ENCODE peak calls at places on chromosome 20, in six cellular contexts. G, X, H, F, R and Z are unnamed samples.
A peak's percentile ranks its signal among the peaks of the same experiment; 100 is the strongest.

GRCh38 chr20:25320035-25320800 is 70.4 kb downstream of the ABHD12 start:
- DNase-seq in X (no peak), H (no peak), F (no peak), R (no peak), G (no peak), Z (no peak)

GRCh38 chr20:62875419-62876355 is 14.1 kb upstream of the TCFL5 start:
- DNase-seq in G (peak; percentile 77), H (no peak), R (peak; percentile 89), F (peak; percentile 95), X (peak; percentile 87), Z (peak; percentile 71)

GRCh38 chr20:23226612-23227265 is 123.9 kb upstream of the NXT1 start:
- DNase-seq in H (no peak), F (no peak), G (no peak), X (no peak), R (no peak), Z (no peak)

GRCh38 chr20:2421247-2421646 is 40.5 kb downstream of the TGM6 start:
- DNase-seq in G (no peak), X (peak; percentile 6), H (no peak), R (no peak), F (no peak), Z (no peak)

GRCh38 chr20:62220666-62221568 is 839 bp upstream of the HRH3 start:
- DNase-seq in X (no peak), H (no peak), F (peak; percentile 49), R (no peak), G (no peak), Z (no peak)

GRCh38 chr20:6993526-6993925 is 226.0 kb downstream of the BMP2 start:
- DNase-seq in X (no peak), F (no peak), R (no peak), G (no peak), H (no peak), Z (no peak)

GRCh38 chr20:9867196-9867980 is 28.5 kb upstream of the PAK5 start:
- DNase-seq in X (no peak), G (no peak), F (no peak), H (no peak), R (no peak), Z (no peak)

GRCh38 chr20:56957737-56958553 is 308.5 kb downstream of the BMP7 start:
- DNase-seq in X (no peak), F (no peak), G (no peak), R (no peak), H (no peak), Z (peak; percentile 78)

GRCh38 chr20:60210779-60211617 is 252.8 kb downstream of the CDH26 start:
- DNase-seq in X (peak; percentile 67), F (peak; percentile 78), H (peak; percentile 25), R (peak; percentile 70), G (peak; percentile 43), Z (peak; percentile 84)

GRCh38 chr20:6908673-6909072 is 141.2 kb downstream of the BMP2 start:
- DNase-seq in R (no peak), G (no peak), H (no peak), X (no peak), F (peak; percentile 62), Z (no peak)

GRCh38 chr20:63059684-63060056 is 52.9 kb upstream of the BHLHE23 start:
- DNase-seq in X (no peak), G (no peak), H (no peak), R (peak; percentile 45), F (peak; percentile 18), Z (no peak)

GRCh38 chr20:49690899-49691620 is 22.6 kb downstream of the B4GALT5 start:
- DNase-seq in H (no peak), G (no peak), R (no peak), X (peak; percentile 71), F (no peak), Z (no peak)

GRCh38 chr20:32037929-32038328 is 14.1 kb upstream of the HCK start:
- DNase-seq in X (peak; percentile 72), H (no peak), G (peak; percentile 42), F (no peak), R (no peak), Z (no peak)

GRCh38 chr20:57932227-57932864 is 222.5 kb upstream of the PMEPA1 start:
- DNase-seq in R (no peak), F (no peak), X (no peak), G (no peak), H (no peak), Z (no peak)

GRCh38 chr20:23782366-23782983 is 31.7 kb upstream of the CST1 start:
- DNase-seq in F (peak; percentile 73), R (no peak), G (no peak), X (peak; percentile 25), H (no peak), Z (peak; percentile 29)

GRCh38 chr20:19901226-19901625 is 115.9 kb upstream of the NAA20 start:
- DNase-seq in H (no peak), F (no peak), X (no peak), R (peak; percentile 52), G (no peak), Z (no peak)

GRCh38 chr20:24102749-24103148 is 114.2 kb upstream of the GGTLC1 start:
- DNase-seq in F (no peak), X (peak; percentile 46), G (no peak), R (no peak), H (no peak), Z (no peak)

GRCh38 chr20:5056801-5057599 is 55.7 kb upstream of the SLC23A2 start:
- DNase-seq in G (peak; percentile 36), R (no peak), F (peak; percentile 61), X (peak; percentile 31), H (peak; percentile 27), Z (no peak)
- TF ChIP-seq CTCF in G (peak; percentile 78), R (no peak), F (peak; percentile 70), X (peak; percentile 47), H (peak; percentile 59), Z (no peak)

GRCh38 chr20:34710861-34711574 is 6.9 kb downstream of the TP53INP2 start:
- DNase-seq in G (no peak), H (no peak), R (no peak), F (no peak), X (no peak), Z (no peak)

GRCh38 chr20:34710568-34710839 is 6.4 kb downstream of the TP53INP2 start:
- DNase-seq in R (no peak), F (no peak), X (no peak), H (no peak), G (no peak), Z (no peak)

GRCh38 chr20:34709044-34709835 is 5.1 kb downstream of the TP53INP2 start:
- DNase-seq in F (peak; percentile 85), G (peak; percentile 88), H (peak; percentile 91), R (peak; percentile 91), X (peak; percentile 52), Z (peak; percentile 88)

GRCh38 chr20:34708621-34709043 is 4.5 kb downstream of the TP53INP2 start:
- DNase-seq in R (no peak), H (no peak), F (peak; percentile 64), G (peak; percentile 9), X (peak; percentile 23), Z (peak; percentile 62)

DNA sequence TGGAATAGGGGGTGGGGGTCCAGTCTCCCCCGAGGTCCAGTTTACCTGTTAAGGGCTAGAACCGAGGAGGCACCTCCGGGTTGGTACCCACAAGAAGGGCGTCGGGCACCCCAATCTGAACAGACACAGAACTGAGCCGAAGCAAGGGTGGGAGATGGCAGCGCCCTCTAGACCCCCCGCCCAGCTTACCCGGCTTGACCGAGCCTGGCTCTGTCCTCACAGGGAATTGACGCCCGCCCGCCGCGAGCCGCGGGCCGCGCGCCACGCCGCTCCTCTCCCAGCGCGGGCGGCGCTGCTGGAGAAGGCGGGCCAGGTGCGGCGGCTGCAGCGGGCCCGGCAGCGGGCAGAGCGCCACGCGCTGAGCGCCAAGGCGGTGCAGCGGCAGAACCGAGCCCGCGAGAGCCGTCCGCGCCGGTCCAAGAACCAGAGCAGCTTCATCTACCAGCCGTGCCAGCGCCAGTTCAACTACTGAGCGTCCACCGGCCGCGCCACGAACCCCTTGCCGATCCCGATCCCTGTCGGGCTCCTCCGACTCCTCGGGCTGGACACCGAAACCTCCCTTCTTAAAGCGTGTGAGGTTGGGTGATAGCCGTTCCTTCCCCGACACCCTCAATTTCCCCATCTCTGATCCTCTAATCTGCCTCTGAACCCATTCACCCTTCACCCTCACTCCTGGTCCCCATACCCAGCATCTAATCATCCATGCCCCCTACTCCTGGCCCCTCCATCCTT is 5.9 kb downstream of the TP53INP2 start:
- DNase-seq in R (no peak), H (no peak), X (peak; percentile 44), G (peak; percentile 14), F (peak; percentile 76), Z (peak; percentile 79)
- TF ChIP-seq CTCF in R (no peak), H (peak; percentile 29), X (no peak), G (peak; percentile 32), F (peak; percentile 58), Z (no peak)

DNA sequence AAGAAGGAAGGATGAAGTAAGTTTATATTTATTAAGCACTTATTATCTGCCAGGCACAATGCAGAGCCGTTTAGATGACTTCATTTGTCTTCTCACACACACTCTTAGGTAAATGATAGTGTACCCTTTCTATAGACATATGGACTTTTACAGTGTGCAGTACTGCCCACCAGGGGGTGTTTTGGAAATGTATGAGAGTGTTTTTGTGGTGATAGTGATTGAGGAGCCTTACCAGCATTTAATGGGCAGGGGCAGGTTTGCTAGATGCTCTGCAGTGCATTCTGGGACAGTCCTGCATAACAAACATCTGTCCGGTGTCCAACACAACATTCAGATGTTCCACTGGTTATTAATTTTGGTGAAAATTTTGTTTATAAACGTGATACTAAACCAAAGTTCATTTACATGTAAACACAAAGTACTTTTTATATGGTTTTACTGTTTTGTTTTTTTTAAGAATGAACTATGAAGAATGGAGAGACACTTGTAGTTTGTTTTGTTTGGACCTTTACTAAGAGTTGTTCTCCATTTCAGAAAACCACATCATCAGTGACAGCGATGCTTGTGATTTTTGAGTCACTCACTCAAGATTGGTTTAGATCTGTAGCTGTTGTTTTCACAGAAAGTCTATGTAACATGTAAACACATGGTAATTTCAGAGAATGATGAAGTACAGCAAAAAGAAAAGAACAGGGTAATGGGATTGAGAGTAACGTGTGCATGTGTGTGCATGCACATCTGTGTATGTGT is 19.9 kb downstream of the KCNS1 start:
- DNase-seq in G (no peak), F (no peak), R (no peak), X (no peak), H (no peak), Z (no peak)
- TF ChIP-seq CTCF in G (peak; percentile 80), F (peak; percentile 23), R (no peak), X (peak; percentile 54), H (peak; percentile 46), Z (peak; percentile 21)

GRCh38 chr20:53950031-53950430 is 120.4 kb downstream of the BCAS1 start:
- DNase-seq in H (no peak), X (peak; percentile 32), R (no peak), F (no peak), G (no peak), Z (no peak)
- TF ChIP-seq CTCF in H (no peak), X (no peak), R (no peak), F (no peak), G (no peak), Z (no peak)

GRCh38 chr20:59010321-59010994 is 3.4 kb upstream of the CTSZ start:
- DNase-seq in R (no peak), X (no peak), G (no peak), H (no peak), F (no peak), Z (no peak)
- TF ChIP-seq CTCF in R (no peak), X (no peak), G (no peak), H (no peak), F (no peak), Z (no peak)

DNA sequence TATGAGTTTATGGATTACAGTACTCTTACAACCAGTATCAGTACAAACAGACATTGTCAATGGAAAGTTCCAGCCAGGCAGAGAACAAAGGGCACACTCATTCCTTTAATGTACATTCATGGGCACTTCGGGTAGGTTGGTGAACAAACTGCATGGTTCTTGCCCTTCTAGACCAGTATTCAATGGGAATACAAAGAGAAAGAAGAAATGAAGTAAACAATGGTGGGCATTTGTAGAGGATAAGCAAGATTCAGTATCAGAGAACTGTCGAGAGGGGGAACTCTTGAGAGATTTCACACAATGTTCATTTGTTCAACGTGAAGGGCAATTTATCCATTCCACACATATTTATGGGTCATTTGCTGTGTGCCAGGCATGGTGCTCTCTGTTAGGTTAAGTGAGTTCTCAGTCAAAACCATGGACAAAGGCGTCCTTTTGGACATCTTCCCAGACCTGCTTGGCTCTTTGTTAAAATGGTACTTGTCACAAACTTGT is 714.8 kb downstream of the DHX35 start:
- DNase-seq in G (no peak), R (no peak), X (no peak), F (no peak), H (no peak), Z (no peak)
- TF ChIP-seq CTCF in G (no peak), R (no peak), X (no peak), F (peak; percentile 66), H (peak; percentile 56), Z (peak; percentile 9)